ENCODE peak calls at places on chromosomes 4 and X, in nine cellular contexts. One of them, this sample, is unnamed.

GRCh38 chr4:176838611-176839411 is 46.1 kb upstream of the VEGFC start:
- DNase-seq in ovary: no peak
- DNase-seq in H4: no peak
- DNase-seq in GM12864: no peak
- DNase-seq in omental fat pad: no peak
- DNase-seq in heart right ventricle: peak; percentile 9
- DNase-seq in fibroblast of lung: peak; percentile 64
- DNase-seq in neuronal stem cell: no peak
- DNase-seq in cardiac septum: no peak
- DNase-seq in this sample: peak; percentile 49

GRCh38 chr4:98319021-98319420 is 57.8 kb downstream of the RAP1GDS1 start:
- DNase-seq in cardiac septum: no peak
- DNase-seq in neuronal stem cell: no peak
- DNase-seq in GM12864: no peak
- DNase-seq in ovary: no peak
- DNase-seq in H4: no peak
- DNase-seq in fibroblast of lung: no peak
- DNase-seq in omental fat pad: no peak
- DNase-seq in heart right ventricle: no peak
- DNase-seq in this sample: no peak

GRCh38 chrX:23773601-23774175 is 9.3 kb upstream of the SAT1 start:
- DNase-seq in ovary: no peak
- DNase-seq in H4: peak; percentile 47
- DNase-seq in cardiac septum: no peak
- DNase-seq in GM12864: no peak
- DNase-seq in fibroblast of lung: no peak
- DNase-seq in omental fat pad: no peak
- DNase-seq in heart right ventricle: no peak
- DNase-seq in neuronal stem cell: no peak
- DNase-seq in this sample: no peak

GRCh38 chrX:45669715-45670360 is 469.2 kb upstream of the DIPK2B start:
- DNase-seq in GM12864: no peak
- DNase-seq in fibroblast of lung: peak; percentile 77
- DNase-seq in neuronal stem cell: no peak
- DNase-seq in omental fat pad: no peak
- DNase-seq in ovary: no peak
- DNase-seq in H4: no peak
- DNase-seq in heart right ventricle: no peak
- DNase-seq in cardiac septum: no peak
- DNase-seq in this sample: no peak

GRCh38 chr4:185213829-185214228 is 4.4 kb downstream of the SNX25 start:
- DNase-seq in heart right ventricle: no peak
- DNase-seq in fibroblast of lung: no peak
- DNase-seq in omental fat pad: no peak
- DNase-seq in GM12864: peak; percentile 78
- DNase-seq in neuronal stem cell: no peak
- DNase-seq in H4: no peak
- DNase-seq in ovary: no peak
- DNase-seq in cardiac septum: peak; percentile 22
- DNase-seq in this sample: no peak

GRCh38 chrX:115266300-115266699 is 23.2 kb upstream of the LUZP4 start:
- DNase-seq in cardiac septum: no peak
- DNase-seq in H4: no peak
- DNase-seq in omental fat pad: no peak
- DNase-seq in heart right ventricle: no peak
- DNase-seq in fibroblast of lung: no peak
- DNase-seq in ovary: no peak
- DNase-seq in GM12864: no peak
- DNase-seq in neuronal stem cell: no peak
- DNase-seq in this sample: no peak

GRCh38 chrX:53065066-53065465 is 16.5 kb downstream of the GPR173 start:
- DNase-seq in omental fat pad: no peak
- DNase-seq in cardiac septum: no peak
- DNase-seq in ovary: no peak
- DNase-seq in neuronal stem cell: no peak
- DNase-seq in fibroblast of lung: no peak
- DNase-seq in H4: no peak
- DNase-seq in heart right ventricle: no peak
- DNase-seq in GM12864: no peak
- DNase-seq in this sample: no peak

GRCh38 chrX:147377728-147378127 is 534.0 kb upstream of the FMR1 start:
- DNase-seq in heart right ventricle: no peak
- DNase-seq in fibroblast of lung: no peak
- DNase-seq in neuronal stem cell: no peak
- DNase-seq in ovary: no peak
- DNase-seq in GM12864: no peak
- DNase-seq in omental fat pad: no peak
- DNase-seq in H4: no peak
- DNase-seq in cardiac septum: no peak
- DNase-seq in this sample: no peak

GRCh38 chr4:21181716-21182115 is 481.5 kb downstream of the PACRGL start:
- DNase-seq in ovary: no peak
- DNase-seq in fibroblast of lung: peak; percentile 55
- DNase-seq in GM12864: no peak
- DNase-seq in omental fat pad: no peak
- DNase-seq in cardiac septum: no peak
- DNase-seq in heart right ventricle: no peak
- DNase-seq in H4: peak; percentile 38
- DNase-seq in neuronal stem cell: no peak
- DNase-seq in this sample: no peak

GRCh38 chr4:20347526-20347925 is 95.8 kb downstream of the SLIT2 start:
- DNase-seq in neuronal stem cell: no peak
- DNase-seq in H4: no peak
- DNase-seq in omental fat pad: no peak
- DNase-seq in fibroblast of lung: no peak
- DNase-seq in GM12864: no peak
- DNase-seq in cardiac septum: no peak
- DNase-seq in heart right ventricle: no peak
- DNase-seq in ovary: no peak
- DNase-seq in this sample: no peak

GRCh38 chr4:156198511-156198910 is 244.8 kb upstream of the CTSO start:
- DNase-seq in omental fat pad: no peak
- DNase-seq in ovary: no peak
- DNase-seq in neuronal stem cell: no peak
- DNase-seq in H4: no peak
- DNase-seq in GM12864: no peak
- DNase-seq in fibroblast of lung: no peak
- DNase-seq in cardiac septum: no peak
- DNase-seq in heart right ventricle: no peak
- DNase-seq in this sample: no peak

GRCh38 chr4:80197132-80197573 is at the start of gene PRDM8:
- DNase-seq in fibroblast of lung: no peak
- DNase-seq in ovary: no peak
- DNase-seq in H4: no peak
- DNase-seq in cardiac septum: no peak
- DNase-seq in GM12864: no peak
- DNase-seq in omental fat pad: no peak
- DNase-seq in heart right ventricle: no peak
- DNase-seq in neuronal stem cell: no peak
- DNase-seq in this sample: no peak